ENCODE peak calls at places on chromosome 12, in seven cellular contexts. D is testis; I is DND-41; U is astrocyte; S is naive thymus-derived CD4-positive, alpha-beta T cell; K is breast epithelium; Z is IMR-90. J is an unnamed sample.

GRCh38 chr12:50003595-50003994 is 21.7 kb downstream of the RACGAP1 start:
- DNase-seq in D (no peak), I (no peak), U (peak; percentile 47), S (no peak), K (no peak), Z (peak; percentile 38), J (no peak)

GRCh38 chr12:52230364-52231281 is 2.4 kb upstream of the KRT7 start:
- DNase-seq in D (no peak), I (no peak), U (peak; percentile 82), S (no peak), K (peak; percentile 80), Z (peak; percentile 68), J (no peak)

GRCh38 chr12:41014643-41015020 is 173.5 kb upstream of the PDZRN4 start:
- DNase-seq in D (no peak), I (no peak), U (peak; percentile 71), S (no peak), K (no peak), Z (peak; percentile 0), J (no peak)

GRCh38 chr12:68759852-68760251 is 13.9 kb downstream of the SLC35E3 start:
- DNase-seq in D (no peak), I (no peak), U (no peak), S (no peak), K (no peak), Z (no peak), J (no peak)

GRCh38 chr12:58176296-58176869 is 235.0 kb downstream of the ATP23 start:
- DNase-seq in D (peak; percentile 80), I (no peak), U (peak; percentile 3), S (no peak), K (no peak), Z (peak; percentile 38), J (peak; percentile 100)

GRCh38 chr12:63955831-63956685 is 111.6 kb downstream of the SRGAP1 start:
- DNase-seq in D (peak; percentile 77), I (no peak), U (no peak), S (no peak), K (peak; percentile 29), Z (peak; percentile 76), J (no peak)

GRCh38 chr12:46483572-46484395 is 111.2 kb upstream of the SLC38A2 start:
- DNase-seq in D (no peak), I (no peak), U (no peak), S (no peak), K (no peak), Z (peak; percentile 59), J (no peak)

GRCh38 chr12:33514893-33515292 is 75.3 kb upstream of the SYT10 start:
- DNase-seq in D (no peak), I (no peak), U (no peak), S (no peak), K (no peak), Z (no peak), J (no peak)

GRCh38 chr12:5689773-5690172 is 255.3 kb downstream of the ANO2 start:
- DNase-seq in D (no peak), I (no peak), U (no peak), S (no peak), K (no peak), Z (no peak), J (no peak)

GRCh38 chr12:42786400-42786799 is 196.9 kb upstream of the PRICKLE1 start:
- DNase-seq in D (no peak), I (no peak), U (peak; percentile 54), S (no peak), K (no peak), Z (peak; percentile 41), J (no peak)

DNA sequence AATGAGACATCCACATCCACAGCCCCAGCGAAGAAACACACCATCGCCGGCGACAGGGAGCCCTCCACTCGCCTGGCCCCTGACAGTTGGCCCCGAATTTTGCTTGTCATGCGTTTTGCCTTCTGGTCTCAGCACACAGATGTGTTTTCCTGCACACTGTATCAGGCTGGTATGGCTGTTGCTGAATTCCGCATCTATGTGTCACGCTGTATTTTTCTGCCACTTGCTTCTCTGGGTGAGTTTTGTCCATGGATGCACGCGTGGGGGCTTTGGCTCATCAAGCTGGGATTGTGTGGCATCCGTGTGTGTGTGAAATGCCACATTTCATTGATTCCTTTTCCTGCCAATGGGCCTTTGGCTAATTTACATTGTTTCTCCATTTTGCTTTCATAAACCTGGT is 26.5 kb downstream of the ARL6IP4 start:
- DNase-seq in D (no peak), I (no peak), U (peak; percentile 16), S (no peak), K (no peak), Z (peak; percentile 51), J (no peak)
- H3K36me3 ChIP-seq in D (no peaks in the 10 kb centered on the region), I (no peaks in the 10 kb centered on the region), U (no peaks in the 10 kb centered on the region), S (no peaks in the 10 kb centered on the region), K (no peaks in the 10 kb centered on the region), Z (peaks cover 19% of the 10 kb centered on the region), J (no peaks in the 10 kb centered on the region)

GRCh38 chr12:85369365-85370154 is 89.5 kb downstream of the ALX1 start:
- DNase-seq in D (no peak), I (no peak), U (peak; percentile 3), S (no peak), K (no peak), Z (no peak), J (no peak)

GRCh38 chr12:85373045-85373444 is 93.0 kb downstream of the ALX1 start:
- DNase-seq in D (no peak), I (no peak), U (no peak), S (no peak), K (no peak), Z (no peak), J (no peak)

GRCh38 chr12:85374981-85375380 is 95.0 kb downstream of the ALX1 start:
- DNase-seq in D (no peak), I (no peak), U (no peak), S (no peak), K (no peak), Z (no peak), J (no peak)
- H3K27ac ChIP-seq in D (no peak overlapping the region), I (no peak overlapping the region), U (no peak overlapping the region), S (no peak overlapping the region), K (no peak overlapping the region), Z (no peak overlapping the region), J (no peak overlapping the region)

GRCh38 chr12:79591988-79592387 is 98.8 kb downstream of the PAWR start:
- DNase-seq in D (no peak), I (no peak), U (no peak), S (no peak), K (no peak), Z (peak; percentile 14), J (no peak)

GRCh38 chr12:79592865-79593264 is 97.9 kb downstream of the PAWR start:
- DNase-seq in D (no peak), I (no peak), U (no peak), S (no peak), K (no peak), Z (no peak), J (no peak)

GRCh38 chr12:79595273-79595672 is 95.5 kb downstream of the PAWR start:
- DNase-seq in D (no peak), I (no peak), U (no peak), S (no peak), K (no peak), Z (no peak), J (no peak)

GRCh38 chr12:79587368-79587767 is 103.4 kb downstream of the PAWR start:
- DNase-seq in D (no peak), I (no peak), U (no peak), S (no peak), K (no peak), Z (no peak), J (no peak)

DNA sequence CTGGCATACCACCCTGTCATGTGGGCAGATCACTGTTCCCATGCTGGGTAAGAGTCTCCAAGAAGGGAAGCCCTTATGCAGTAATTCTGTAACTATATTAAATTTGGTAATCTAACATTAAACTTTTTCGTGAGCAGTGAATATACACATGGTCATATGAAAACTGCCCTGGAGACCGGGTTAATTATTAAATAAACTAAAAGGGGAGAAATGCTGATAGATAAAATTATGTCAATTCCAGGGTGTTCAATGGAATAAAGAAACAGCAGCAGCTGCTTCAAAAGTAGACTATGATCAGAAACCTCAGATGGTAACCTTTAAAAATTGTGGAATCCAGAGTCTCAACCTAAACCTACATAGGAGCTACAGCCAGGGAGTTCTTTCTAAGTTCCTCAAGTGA is 100.0 kb downstream of the PAWR start:
- DNase-seq in D (no peak), I (no peak), U (no peak), S (no peak), K (no peak), Z (no peak), J (no peak)
- H3K36me3 ChIP-seq in D (no peaks in the 10 kb centered on the region), I (no peaks in the 10 kb centered on the region), U (peaks cover 21% of the 10 kb centered on the region), S (no peaks in the 10 kb centered on the region), K (peaks cover 3% of the 10 kb centered on the region), Z (no peaks in the 10 kb centered on the region), J (no peaks in the 10 kb centered on the region)

DNA sequence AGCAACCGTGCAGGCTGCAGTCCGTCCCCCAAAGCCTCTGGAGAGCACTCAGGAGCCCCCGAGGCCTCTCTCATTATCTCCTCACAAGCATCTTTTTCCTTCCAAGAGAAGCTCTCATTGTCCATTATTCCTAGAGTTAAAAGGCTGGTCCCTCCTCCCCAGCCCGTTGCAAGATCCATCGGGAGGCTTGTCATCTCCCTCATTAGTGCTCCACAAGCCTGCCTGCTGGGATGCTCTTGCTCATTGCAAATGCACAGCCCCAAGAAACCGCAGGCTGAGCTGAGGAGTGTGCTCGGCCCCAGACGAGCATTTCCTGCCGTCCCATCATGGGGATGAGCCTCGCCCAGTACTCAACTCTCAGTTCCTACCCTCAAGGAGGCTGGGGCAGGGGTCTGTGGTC is 23.3 kb downstream of the NUAK1 start:
- DNase-seq in D (no peak), I (no peak), U (peak; percentile 60), S (no peak), K (no peak), Z (no peak), J (no peak)
- H3K27ac ChIP-seq in D (no peak overlapping the region), I (no peak overlapping the region), U (no peak overlapping the region), S (no peak overlapping the region), K (no peak overlapping the region), Z (no peak overlapping the region), J (no peak overlapping the region)

GRCh38 chr12:95213928-95214327 is 3.3 kb downstream of the FGD6 start:
- DNase-seq in D (no peak), I (no peak), U (no peak), S (no peak), K (no peak), Z (no peak), J (no peak)

GRCh38 chr12:95214466-95214865 is 2.8 kb downstream of the FGD6 start:
- DNase-seq in D (no peak), I (no peak), U (no peak), S (no peak), K (no peak), Z (no peak), J (no peak)

GRCh38 chr12:95215925-95216324 is 1.3 kb downstream of the FGD6 start:
- DNase-seq in D (no peak), I (no peak), U (peak; percentile 67), S (no peak), K (no peak), Z (peak; percentile 75), J (peak; percentile 51)

GRCh38 chr12:95212576-95212975 is 4.7 kb downstream of the FGD6 start:
- DNase-seq in D (no peak), I (no peak), U (no peak), S (no peak), K (no peak), Z (no peak), J (no peak)

GRCh38 chr12:95213119-95213518 is 4.1 kb downstream of the FGD6 start:
- DNase-seq in D (no peak), I (no peak), U (no peak), S (no peak), K (no peak), Z (no peak), J (no peak)
- H3K36me3 ChIP-seq in D (no peaks in the 10 kb centered on the region), I (no peaks in the 10 kb centered on the region), U (no peaks in the 10 kb centered on the region), S (no peaks in the 10 kb centered on the region), K (no peaks in the 10 kb centered on the region), Z (no peaks in the 10 kb centered on the region), J (no peaks in the 10 kb centered on the region)

GRCh38 chr12:116318738-116319050 is 41.2 kb upstream of the MED13L start:
- DNase-seq in D (no peak), I (no peak), U (no peak), S (no peak), K (peak; percentile 41), Z (no peak), J (no peak)
- H3K27ac ChIP-seq in D (no peak overlapping the region), I (no peak overlapping the region), U (no peak overlapping the region), S (no peak overlapping the region), K (peak overlapping the region; percentile 67), Z (peak overlapping the region; percentile 1), J (no peak overlapping the region)